ENCODE peak calls at places on chromosomes 13 and 19, in ten cellular contexts. U, P, F, I, H, G, V, M, Z and L are unnamed samples.

GRCh38 chr19:29620931-29621351 is 14.9 kb downstream of the POP4 start:
- DNase-seq in I (no peak), F (no peak), G (no peak), U (no peak), Z (no peak), M (no peak), P (no peak), H (no peak), V (peak; percentile 38), L (no peak)

GRCh38 chr19:4969772-4970531 is 1.0 kb downstream of the KDM4B start:
- DNase-seq in I (no peak), F (peak; percentile 60), V (no peak), Z (no peak), G (peak; percentile 69), M (peak; percentile 55), H (no peak), P (no peak), U (no peak), L (no peak)

GRCh38 chr13:102965802-102966201 is 100.4 kb downstream of the SLC10A2 start:
- DNase-seq in I (no peak), Z (no peak), M (no peak), U (no peak), G (no peak), H (no peak), F (no peak), V (no peak), P (no peak), L (no peak)

GRCh38 chr19:33514885-33515485 is 6.6 kb downstream of the PEPD start:
- DNase-seq in H (peak; percentile 17), P (no peak), U (no peak), M (peak; percentile 83), F (no peak), V (no peak), Z (no peak), I (no peak), G (peak; percentile 7), L (no peak)

GRCh38 chr13:63026285-63026797 is 1610.7 kb upstream of the PCDH20 start:
- DNase-seq in M (no peak), G (no peak), F (no peak), P (no peak), Z (no peak), U (no peak), I (no peak), V (no peak), H (no peak), L (no peak)

GRCh38 chr13:113564331-113565023 is 20.1 kb upstream of the TFDP1 start:
- DNase-seq in G (no peak), U (no peak), F (no peak), I (peak; percentile 63), P (peak; percentile 45), V (no peak), H (no peak), Z (no peak), M (no peak), L (no peak)

GRCh38 chr19:50358483-50359431 is 6.7 kb downstream of the NAPSA start:
- DNase-seq in M (no peak), I (peak; percentile 88), V (peak; percentile 73), G (peak; percentile 53), F (peak; percentile 37), H (no peak), P (peak; percentile 76), Z (peak; percentile 55), U (no peak), L (no peak)

GRCh38 chr19:39599116-39599515 is 3.2 kb upstream of the LGALS13 start:
- DNase-seq in U (peak; percentile 12), H (no peak), I (no peak), M (peak; percentile 34), G (peak; percentile 35), Z (peak; percentile 13), V (no peak), F (peak; percentile 33), P (no peak), L (no peak)

GRCh38 chr19:55132453-55133129 is 15.2 kb upstream of the PPP1R12C start:
- DNase-seq in F (no peak), H (no peak), P (no peak), U (no peak), V (no peak), M (no peak), I (no peak), G (no peak), Z (no peak), L (no peak)

GRCh38 chr13:27667946-27668345 is 46.3 kb downstream of the POLR1D start:
- DNase-seq in V (no peak), P (no peak), Z (peak; percentile 32), M (no peak), U (no peak), F (no peak), G (peak; percentile 54), I (no peak), H (no peak), L (no peak)